ENCODE peak calls at places on chromosomes 11 and 22, in six cellular contexts. S is heart right ventricle, P is AG04449, C is tibial nerve, R is left ventricle myocardium inferior, X is chondrocyte. E is an unnamed sample.

GRCh38 chr11:18171377-18172000 is 1.1 kb upstream of the MRGPRX4 start:
- DNase-seq in C (no peak), S (no peak), P (no peak), R (no peak), X (no peak), E (no peak)

GRCh38 chr11:126607776-126608625 is 252.5 kb downstream of the ST3GAL4 start:
- DNase-seq in X (no peak), C (no peak), S (no peak), R (no peak), P (no peak), E (no peak)

GRCh38 chr22:20546541-20546950 is 39.1 kb downstream of the MED15 start:
- DNase-seq in C (no peak), S (no peak), R (no peak), P (no peak), X (peak), E (no peak)

GRCh38 chr11:122140535-122140934 is 24.5 kb upstream of the BLID start:
- DNase-seq in X (no peak), C (no peak), P (peak), R (no peak), S (no peak), E (no peak)

GRCh38 chr22:47094861-47095330 is 332.4 kb downstream of the TBC1D22A start:
- DNase-seq in P (no peak), R (no peak), S (no peak), X (no peak), C (no peak), E (no peak)

GRCh38 chr11:96024666-96025065 is 100.8 kb upstream of the MTMR2 start:
- DNase-seq in R (no peak), C (no peak), S (no peak), P (no peak), X (no peak), E (no peak)

GRCh38 chr11:107549954-107550285 is 15.6 kb downstream of the ALKBH8 start:
- DNase-seq in S (no peak), X (no peak), C (no peak), P (no peak), R (no peak), E (no peak)

GRCh38 chr11:106495046-106495445 is 417.6 kb downstream of the AASDHPPT start:
- DNase-seq in C (no peak), X (no peak), S (no peak), R (no peak), P (no peak), E (no peak)

GRCh38 chr22:27283714-27284113 is 517.8 kb downstream of the MN1 start:
- DNase-seq in C (no peak), P (no peak), R (no peak), S (no peak), X (no peak), E (no peak)

GRCh38 chr11:75315439-75315805 is 36.0 kb downstream of the ARRB1 start:
- DNase-seq in S (no peak), R (no peak), P (no peak), C (no peak), X (no peak), E (no peak)

GRCh38 chr11:1473011-1473628 is 13.5 kb downstream of the MOB2 start:
- DNase-seq in P (no peak), R (peak), S (no peak), X (peak), C (no peak), E (no peak)

GRCh38 chr22:41469218-41469851 is 418 bp downstream of the ACO2 start:
- DNase-seq in R (peak), P (no peak), C (no peak), S (peak), X (no peak), E (no peak)

GRCh38 chr11:662689-663274 is 25.7 kb downstream of the DRD4 start:
- DNase-seq in P (no peak), X (no peak), R (peak), S (peak), C (peak), E (peak)

GRCh38 chr11:127274328-127274676 is 273.7 kb upstream of the KIRREL3 start:
- DNase-seq in C (no peak), X (no peak), P (no peak), R (no peak), S (no peak), E (no peak)

GRCh38 chr11:8217926-8218325 is 45.8 kb downstream of the LMO1 start:
- DNase-seq in R (no peak), C (no peak), S (no peak), P (no peak), X (peak), E (no peak)

GRCh38 chr11:106286881-106287504 is 209.5 kb downstream of the AASDHPPT start:
- DNase-seq in P (no peak), R (no peak), S (no peak), C (no peak), X (no peak), E (no peak)

GRCh38 chr11:126416542-126417090 is 61.1 kb downstream of the ST3GAL4 start:
- DNase-seq in P (no peak), C (peak), X (no peak), S (peak), R (peak), E (peak)

GRCh38 chr22:45007247-45007945 is 2.4 kb downstream of the PHF21B start:
- DNase-seq in R (no peak), C (no peak), X (no peak), P (no peak), S (peak), E (no peak)

GRCh38 chr11:86174101-86175046 is 70.2 kb upstream of the EED start:
- DNase-seq in R (peak), C (peak), S (peak), P (peak), X (no peak), E (peak)

GRCh38 chr22:49242480-49242879 is 585.2 kb downstream of the BRD1 start:
- DNase-seq in S (no peak), P (no peak), C (no peak), R (no peak), X (no peak), E (no peak)

GRCh38 chr11:32137263-32137662 is 46.4 kb downstream of the RCN1 start:
- DNase-seq in X (no peak), P (peak), C (no peak), S (no peak), R (no peak), E (no peak)

GRCh38 chr22:22201185-22201924 is 43.2 kb upstream of the VPREB1 start:
- DNase-seq in S (no peak), R (peak), P (no peak), C (no peak), X (no peak), E (no peak)

DNA sequence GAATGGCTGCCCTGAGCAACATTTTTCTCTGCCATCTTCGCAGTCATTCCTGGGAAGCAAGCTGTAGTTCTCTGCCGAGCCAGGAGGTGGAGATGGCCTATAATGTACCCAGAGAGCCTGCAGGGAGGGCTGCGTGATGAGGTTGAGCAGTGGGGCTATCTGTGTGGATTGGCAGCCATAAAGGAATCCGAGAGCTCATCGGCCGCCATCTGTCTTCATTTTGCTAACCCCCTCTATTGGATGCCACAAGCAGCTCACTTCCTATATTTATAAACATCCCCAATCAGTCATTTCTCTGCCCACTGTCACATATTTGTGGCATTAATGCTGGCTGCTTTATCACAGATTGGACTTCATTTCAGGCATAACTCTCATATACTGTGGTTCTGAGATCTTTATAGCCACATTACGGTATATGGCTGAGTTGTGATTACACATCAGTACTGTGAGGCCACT is 209.5 kb downstream of the NTM start:
- DNase-seq in P (peak), R (no peak), C (no peak), S (no peak), X (no peak), E (no peak)
- TF ChIP-seq CTCF in P (peak), R (peak), C (peak), S (peak), X (peak), E (no peak)

GRCh38 chr11:91513734-91514133 is 710.9 kb upstream of the FAT3 start:
- DNase-seq in C (no peak), S (no peak), X (no peak), P (no peak), R (no peak), E (no peak)
- TF ChIP-seq CTCF in C (no peak), S (no peak), X (peak), P (no peak), R (peak), E (no peak)

GRCh38 chr11:119155733-119156492 is 7.1 kb downstream of the ABCG4 start:
- DNase-seq in R (no peak), C (no peak), S (no peak), P (no peak), X (no peak), E (no peak)
- TF ChIP-seq CTCF in R (no peak), C (no peak), S (peak), P (peak), X (peak), E (no peak)

DNA sequence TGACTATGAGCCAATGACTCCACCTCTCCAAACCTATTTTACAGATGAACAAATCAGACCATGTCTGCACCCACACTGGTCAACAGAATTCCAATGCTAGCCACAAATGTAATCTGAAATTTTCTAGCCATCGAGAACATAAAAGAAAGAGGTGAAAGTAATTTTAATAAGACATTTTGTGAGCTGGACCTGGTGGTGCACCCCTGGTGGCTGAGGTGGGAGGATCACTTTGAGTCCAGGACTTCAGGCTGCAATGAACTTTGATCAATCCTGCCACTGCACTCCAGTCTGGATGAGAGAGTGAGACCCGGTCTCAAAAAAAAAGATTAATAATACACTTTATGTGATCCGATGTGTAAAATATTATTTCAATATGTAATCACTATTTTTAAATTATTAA is 9.4 kb upstream of the RNF185 start:
- DNase-seq in C (no peak), R (no peak), P (no peak), X (no peak), S (no peak), E (no peak)
- TF ChIP-seq CTCF in C (no peak), R (no peak), P (peak), X (peak), S (no peak), E (no peak)

DNA sequence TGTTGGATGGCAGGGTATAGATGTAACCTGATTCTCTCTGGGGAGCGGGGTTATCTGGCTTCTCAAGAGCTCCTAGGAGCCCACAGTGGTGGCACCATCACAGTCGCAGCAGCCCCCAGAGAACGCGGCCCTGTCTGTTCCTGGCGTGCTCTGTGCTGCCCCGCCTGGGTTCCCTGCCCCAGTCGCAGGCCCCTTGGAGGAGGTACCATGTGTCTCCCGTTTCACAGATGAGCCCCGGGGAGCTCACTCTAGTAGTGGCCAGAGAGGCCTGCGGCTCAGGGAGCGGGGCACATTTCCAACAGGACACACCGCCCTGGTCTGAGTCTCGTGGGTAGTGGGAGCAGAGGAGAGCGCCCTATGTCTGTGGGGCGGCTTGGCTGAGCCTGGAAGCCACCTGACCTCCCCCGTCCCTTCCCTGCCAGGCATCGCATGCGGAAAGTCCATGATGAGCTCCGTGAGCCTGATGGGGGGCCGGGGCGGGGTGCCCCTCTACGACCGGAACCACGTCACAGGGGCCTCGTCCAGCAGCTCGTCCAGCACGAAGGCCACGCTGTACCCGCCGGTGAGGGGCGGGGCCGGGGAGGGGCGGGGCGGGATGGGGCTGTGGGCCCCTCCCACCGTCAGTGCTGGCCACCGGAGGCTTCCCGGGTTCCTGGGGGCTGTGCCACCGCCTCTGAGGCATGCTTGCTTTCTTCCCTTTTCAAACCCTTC is 21.0 kb upstream of the PPP6R3 start:
- DNase-seq in C (no peak), R (no peak), P (no peak), X (no peak), S (no peak), E (no peak)
- TF ChIP-seq CTCF in C (no peak), R (no peak), P (no peak), X (no peak), S (no peak), E (no peak)

GRCh38 chr11:29268733-29269132 is 748.1 kb downstream of the KCNA4 start:
- DNase-seq in X (no peak), C (no peak), R (no peak), P (no peak), S (no peak), E (no peak)

GRCh38 chr11:29271616-29272015 is 745.2 kb downstream of the KCNA4 start:
- DNase-seq in X (no peak), R (no peak), P (no peak), S (no peak), C (no peak), E (no peak)

GRCh38 chr11:29272019-29272654 is 744.7 kb downstream of the KCNA4 start:
- DNase-seq in P (no peak), R (no peak), S (no peak), X (no peak), C (no peak), E (no peak)
- TF ChIP-seq CTCF in P (peak), R (no peak), S (no peak), X (peak), C (no peak), E (no peak)

GRCh38 chr11:104338186-104338585 is 174.2 kb upstream of the PDGFD start:
- DNase-seq in S (no peak), P (no peak), R (no peak), C (no peak), X (no peak), E (no peak)

GRCh38 chr11:104337273-104337672 is 173.3 kb upstream of the PDGFD start:
- DNase-seq in S (no peak), P (no peak), R (no peak), X (no peak), C (no peak), E (no peak)

GRCh38 chr11:104332110-104332509 is 168.2 kb upstream of the PDGFD start:
- DNase-seq in C (no peak), S (no peak), R (no peak), P (no peak), X (no peak), E (no peak)

GRCh38 chr11:104329043-104329442 is 165.1 kb upstream of the PDGFD start:
- DNase-seq in R (no peak), X (no peak), S (no peak), C (no peak), P (no peak), E (no peak)

DNA sequence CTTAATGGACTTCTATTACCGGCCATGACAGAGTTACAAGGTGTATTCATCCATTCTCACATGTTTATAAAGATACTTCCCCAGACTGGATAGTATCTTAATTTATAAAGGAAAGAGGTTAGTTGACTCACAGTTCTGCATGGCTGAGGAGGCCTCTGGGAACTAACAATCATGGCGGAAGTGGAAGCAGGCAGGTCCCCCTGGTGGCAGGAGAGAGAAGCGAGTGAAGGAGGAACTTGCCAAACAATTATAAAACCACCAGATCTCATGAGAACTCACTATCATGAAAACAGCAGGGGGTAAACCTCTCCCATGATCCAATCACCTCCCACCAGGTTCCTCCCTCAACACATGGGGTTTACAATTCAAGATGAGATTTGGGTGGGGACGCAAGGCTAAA is 170.0 kb upstream of the PDGFD start:
- DNase-seq in R (no peak), C (no peak), X (no peak), S (no peak), P (no peak), E (no peak)
- TF ChIP-seq CTCF in R (no peak), C (no peak), X (peak), S (peak), P (peak), E (no peak)

DNA sequence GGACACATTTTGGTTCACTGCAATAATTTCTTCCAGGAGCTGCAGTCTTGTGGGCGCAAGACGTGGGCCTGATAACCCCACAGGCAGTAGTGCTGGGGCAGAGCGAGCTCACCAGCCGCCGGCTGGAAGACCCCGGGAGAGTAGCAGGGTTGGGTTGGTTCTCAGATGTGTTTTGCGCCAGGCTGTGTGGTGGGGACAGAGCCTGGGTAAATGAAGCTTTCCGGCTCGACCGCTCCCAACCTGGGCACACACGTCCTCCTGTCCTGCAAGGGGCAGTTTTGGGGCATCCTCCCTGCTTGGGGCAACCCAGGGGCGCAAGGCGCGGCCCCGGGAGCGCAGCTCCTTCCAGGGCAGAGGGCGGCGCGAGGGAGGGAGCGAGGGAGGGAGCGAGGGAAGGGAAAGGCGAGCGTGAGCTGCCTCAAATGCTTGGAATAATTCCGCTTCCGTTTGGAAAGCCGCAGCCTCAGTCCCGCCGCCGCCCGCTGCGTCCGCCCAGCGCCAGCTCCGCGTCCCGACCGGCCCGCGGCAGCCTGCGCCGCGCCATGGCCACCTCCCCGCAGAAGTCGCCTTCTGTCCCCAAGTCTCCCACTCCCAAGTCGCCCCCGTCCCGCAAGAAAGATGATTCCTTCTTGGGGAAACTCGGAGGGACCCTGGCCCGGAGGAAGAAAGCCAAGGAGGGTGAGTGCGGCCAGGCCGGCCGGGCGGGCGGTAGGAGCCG is at the start of gene PARVA:
- DNase-seq in C (peak), S (peak), P (peak), X (no peak), R (peak), E (no peak)
- TF ChIP-seq CTCF in C (no peak), S (no peak), P (peak), X (no peak), R (peak), E (no peak)

GRCh38 chr11:117157507-117157906 is 13.4 kb downstream of the PAFAH1B2 start:
- DNase-seq in R (no peak), X (no peak), P (no peak), S (no peak), C (no peak), E (no peak)
- TF ChIP-seq CTCF in R (no peak), X (no peak), P (no peak), S (no peak), C (no peak), E (no peak)

E was measured in omental fat pad.